ENCODE peak calls at places on chromosomes 7 and 10, in five cellular contexts. Q is dorsolateral prefrontal cortex, D is osteocyte, X is lower lobe of right lung, Z is transverse colon. V is an unnamed sample.

GRCh38 chr10:815338-816104 is 116.0 kb downstream of the LARP4B start:
- DNase-seq in X (no peak), Z (no peak), D (no peak), Q (no peak), V (no peak)

GRCh38 chr7:106855540-106856132 is 9.4 kb upstream of the PIK3CG start:
- DNase-seq in Z (no peak), Q (no peak), D (no peak), X (no peak), V (no peak)

GRCh38 chr10:93281367-93281720 is 200.8 kb downstream of the MYOF start:
- DNase-seq in Z (no peak), X (no peak), Q (no peak), D (no peak), V (no peak)

GRCh38 chr10:102545997-102546396 is 42.2 kb downstream of the SUFU start:
- DNase-seq in D (no peak), X (no peak), Q (no peak), Z (no peak), V (peak; percentile 18)

GRCh38 chr7:77444123-77444522 is 28.0 kb upstream of the GSAP start:
- DNase-seq in D (no peak), Q (no peak), Z (no peak), X (no peak), V (no peak)

GRCh38 chr10:61628199-61628874 is 34.4 kb upstream of the CABCOCO1 start:
- DNase-seq in D (no peak), X (no peak), Z (no peak), Q (no peak), V (peak; percentile 76)

GRCh38 chr10:132493246-132493755 is 44.3 kb upstream of the INPP5A start:
- DNase-seq in X (peak; percentile 39), D (peak; percentile 71), Z (no peak), Q (peak; percentile 10), V (no peak)

GRCh38 chr7:17408245-17408903 is 109.9 kb downstream of the AHR start:
- DNase-seq in D (no peak), X (peak; percentile 52), Q (no peak), Z (peak; percentile 37), V (peak; percentile 89)

GRCh38 chr10:132514841-132515521 is 22.6 kb upstream of the INPP5A start:
- DNase-seq in X (no peak), Q (no peak), Z (no peak), D (no peak), V (no peak)

GRCh38 chr7:149529136-149529718 is 31.6 kb upstream of the ZNF746 start:
- DNase-seq in D (no peak), X (no peak), Z (no peak), Q (no peak), V (peak; percentile 5)

GRCh38 chr7:33107136-33108066 is 1.8 kb downstream of the RP9 start:
- DNase-seq in Z (peak; percentile 32), Q (no peak), X (no peak), D (no peak), V (peak; percentile 66)

GRCh38 chr7:90298145-90299038 is 22.7 kb downstream of the FAM237B start:
- DNase-seq in Q (no peak), X (no peak), D (no peak), Z (no peak), V (peak; percentile 89)

DNA sequence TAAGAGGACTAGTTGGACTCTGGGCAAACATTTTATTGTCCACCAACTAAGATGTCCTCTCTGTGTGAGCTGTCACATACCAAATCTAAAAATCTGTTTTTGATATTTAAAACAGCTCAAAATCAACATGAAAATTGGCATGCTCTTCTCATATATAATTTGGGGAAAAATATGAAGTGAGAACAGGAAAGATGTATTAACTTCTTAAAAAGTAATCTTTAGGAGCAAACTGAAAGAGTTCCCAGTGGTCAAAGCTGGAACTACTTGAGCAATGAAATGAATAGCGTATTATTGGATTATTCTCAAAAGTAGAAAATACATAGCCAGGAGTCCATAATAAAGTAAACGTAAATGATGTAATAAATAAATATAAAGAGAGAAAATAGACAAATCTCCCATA is 147.2 kb downstream of the DYNC1I1 start:
- DNase-seq in Z (no peak), X (no peak), Q (no peak), D (no peak), V (no peak)
- TF ChIP-seq CTCF in Z (no peak), X (no peak), Q (peak; percentile 11), D (no peak), V (peak; percentile 40)

DNA sequence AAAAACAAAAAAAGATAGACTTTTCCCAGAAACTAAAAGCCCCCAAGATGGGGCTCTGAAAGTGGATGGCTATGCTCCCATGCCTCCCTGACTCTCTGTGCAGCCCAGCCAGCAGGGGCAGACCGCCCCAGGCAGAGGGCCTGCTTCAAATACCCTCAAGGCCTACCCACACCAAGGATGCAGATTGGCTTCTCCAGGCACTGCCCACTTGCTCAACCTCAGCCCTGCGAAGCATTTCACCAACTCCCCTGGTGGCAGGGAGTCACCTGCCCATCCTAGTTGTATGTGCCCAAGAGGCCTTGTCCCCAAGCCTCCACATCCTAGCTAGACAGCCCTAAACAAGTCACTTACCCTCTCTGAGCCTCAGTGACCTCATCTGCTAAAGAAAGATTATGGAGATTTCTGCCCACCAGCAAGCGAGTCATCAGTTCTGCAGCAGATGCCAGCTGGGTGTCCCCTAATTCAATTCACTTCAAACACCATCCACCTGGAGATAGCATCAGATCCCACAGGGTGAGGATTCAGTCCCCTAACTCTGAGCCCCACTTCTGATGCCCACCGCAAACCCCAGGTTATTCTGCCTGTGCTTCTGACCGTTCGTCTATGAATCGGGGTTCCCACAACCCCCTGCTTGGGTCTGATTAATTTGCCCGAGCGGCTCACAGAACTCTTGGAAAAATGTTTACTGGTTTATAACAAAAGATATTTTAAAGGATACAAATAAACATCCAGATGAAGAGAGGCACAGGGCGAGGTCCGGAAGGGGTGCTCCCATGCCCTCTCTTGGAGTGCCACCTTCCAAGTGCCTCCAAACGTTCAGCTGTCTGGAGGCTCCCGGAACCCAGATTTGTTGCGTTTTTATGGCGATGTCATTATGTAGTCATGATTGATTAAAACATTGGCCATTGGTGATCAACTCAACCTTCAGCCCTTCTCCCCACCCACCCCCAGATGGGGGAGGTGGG is 18.6 kb upstream of the ZMIZ1 start:
- DNase-seq in Q (no peak), Z (no peak), D (no peak), X (peak; percentile 35), V (peak; percentile 27)
- TF ChIP-seq CTCF in Q (no peak), Z (no peak), D (no peak), X (no peak), V (no peak)

GRCh38 chr7:102287465-102288146 is 938 bp downstream of the SH2B2 start:
- DNase-seq in Q (no peak), Z (peak; percentile 43), D (no peak), X (peak; percentile 63), V (no peak)

GRCh38 chr7:102289051-102289450 is 2.4 kb downstream of the SH2B2 start:
- DNase-seq in Q (no peak), D (no peak), X (no peak), Z (no peak), V (no peak)

GRCh38 chr7:102287082-102287464 is 405 bp downstream of the SH2B2 start:
- DNase-seq in X (no peak), Q (no peak), D (no peak), Z (no peak), V (no peak)

GRCh38 chr7:102286237-102287081 is at the start of gene SH2B2:
- DNase-seq in X (peak; percentile 90), Z (peak; percentile 74), Q (no peak), D (no peak), V (peak; percentile 47)

GRCh38 chr7:102288285-102288930 is 1.7 kb downstream of the SH2B2 start:
- DNase-seq in Z (no peak), D (no peak), Q (no peak), X (no peak), V (no peak)
- TF ChIP-seq CTCF in Z (no peak), D (peak; percentile 20), Q (no peak), X (no peak), V (no peak)

DNA sequence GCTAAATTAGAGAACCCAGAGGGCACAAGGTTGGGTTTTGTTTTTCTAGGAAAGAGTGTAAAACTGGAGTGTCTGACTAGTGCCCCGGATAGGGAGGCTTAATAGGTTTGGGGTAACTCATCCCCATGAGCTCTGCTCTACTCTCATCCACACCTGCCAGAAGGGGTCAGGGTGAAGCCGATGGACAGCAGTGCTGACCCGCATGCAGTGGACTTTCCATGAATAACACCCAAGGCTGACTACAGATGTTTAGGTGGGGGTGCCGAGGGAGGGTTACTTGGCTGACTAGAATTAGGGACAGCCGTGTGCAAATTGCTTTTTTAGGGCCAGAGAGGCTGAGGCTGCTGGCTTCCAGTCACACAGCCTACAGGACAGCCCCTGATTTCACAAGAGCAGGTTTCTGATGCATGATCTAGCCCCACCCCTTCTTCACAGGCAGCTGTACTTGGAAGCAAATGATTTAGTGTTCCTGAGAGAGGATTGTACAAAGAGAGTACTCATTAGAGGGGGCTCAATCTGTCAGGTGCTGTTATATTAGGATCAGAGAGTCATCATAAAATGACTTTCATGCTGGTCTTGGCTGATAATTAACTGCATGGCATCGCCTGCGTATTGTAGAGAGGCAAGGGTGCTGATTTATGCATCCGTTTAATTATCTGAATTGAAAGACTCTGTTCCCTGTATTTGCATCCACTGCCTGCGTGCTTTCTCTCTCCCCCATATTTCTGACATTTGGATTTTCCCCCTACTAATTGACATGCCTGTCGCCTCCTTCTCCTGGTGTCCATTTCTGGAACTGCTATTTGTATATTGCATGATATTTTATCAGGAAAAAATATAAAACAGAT is 9.5 kb downstream of the INHBA start:
- DNase-seq in Z (no peak), X (no peak), D (no peak), Q (no peak), V (peak; percentile 69)
- TF ChIP-seq CTCF in Z (no peak), X (peak; percentile 7), D (peak; percentile 54), Q (no peak), V (peak; percentile 59)

DNA sequence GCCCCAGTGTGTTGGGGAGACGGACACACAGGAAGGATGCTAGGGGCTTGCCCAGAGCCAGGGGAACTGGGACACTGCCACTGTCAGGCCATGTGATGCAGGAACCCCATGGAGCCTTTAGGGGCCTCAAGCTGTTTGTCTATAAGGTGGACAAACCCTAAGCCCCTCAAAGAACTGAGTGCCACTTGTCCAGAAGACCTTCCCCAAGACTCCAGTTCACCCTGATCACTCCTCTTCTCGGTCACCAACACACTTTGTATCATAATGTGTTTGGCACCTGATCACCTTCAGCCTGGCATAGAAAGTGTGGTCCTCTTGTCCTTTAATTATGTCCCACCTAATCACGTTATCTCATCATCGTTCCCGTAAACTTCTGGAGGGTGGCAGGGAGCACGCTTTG is 700 bp downstream of the H2BK1 start:
- DNase-seq in Z (no peak), Q (no peak), X (no peak), D (no peak), V (no peak)
- TF ChIP-seq CTCF in Z (no peak), Q (no peak), X (no peak), D (no peak), V (no peak)

GRCh38 chr7:30166155-30166840 is 31.5 kb downstream of the MTURN start:
- DNase-seq in Z (peak; percentile 38), D (no peak), X (peak; percentile 60), Q (no peak), V (no peak)

GRCh38 chr7:30166841-30167235 is 32.1 kb downstream of the MTURN start:
- DNase-seq in D (no peak), Q (no peak), X (no peak), Z (no peak), V (no peak)

GRCh38 chr7:30169585-30169978 is 34.8 kb downstream of the MTURN start:
- DNase-seq in X (no peak), Z (no peak), D (no peak), Q (no peak), V (no peak)

GRCh38 chr7:30170460-30171197 is 35.8 kb downstream of the MTURN start:
- DNase-seq in Q (no peak), D (no peak), Z (no peak), X (no peak), V (no peak)

GRCh38 chr7:30168800-30169584 is 34.2 kb downstream of the MTURN start:
- DNase-seq in X (no peak), D (no peak), Q (no peak), Z (no peak), V (peak; percentile 84)
- TF ChIP-seq CTCF in X (no peak), D (no peak), Q (no peak), Z (no peak), V (no peak)